ENCODE peak calls at places on chromosomes 13 and 19, in six cellular contexts. F, W, X, T, L and N are unnamed samples.

GRCh38 chr19:3516675-3517207 is 10.6 kb downstream of the FZR1 start:
- DNase-seq in F (peak; percentile 56), W (no peak), X (no peak), T (peak; percentile 17), L (no peak), N (no peak)

GRCh38 chr13:80131204-80131603 is 209.7 kb downstream of the SPRY2 start:
- DNase-seq in F (peak; percentile 56), W (peak; percentile 68), X (no peak), T (no peak), L (no peak), N (peak; percentile 46)

GRCh38 chr19:29962777-29963176 is 20.7 kb downstream of the URI1 start:
- DNase-seq in F (no peak), W (no peak), X (no peak), T (no peak), L (no peak), N (no peak)

GRCh38 chr13:87444135-87444534 is 227.0 kb upstream of the SLITRK5 start:
- DNase-seq in F (no peak), W (no peak), X (no peak), T (no peak), L (no peak), N (no peak)

GRCh38 chr19:15091918-15092753 is 10.1 kb downstream of the OR1I1 start:
- DNase-seq in F (peak; percentile 50), W (peak; percentile 72), X (peak; percentile 66), T (no peak), L (peak; percentile 53), N (peak; percentile 71)

GRCh38 chr13:106522112-106522511 is 13.3 kb downstream of the EFNB2 start:
- DNase-seq in F (no peak), W (no peak), X (no peak), T (no peak), L (no peak), N (no peak)

GRCh38 chr13:99028890-99029289 is 51.0 kb upstream of the DOCK9 start:
- DNase-seq in F (no peak), W (peak; percentile 12), X (no peak), T (no peak), L (peak; percentile 25), N (no peak)

GRCh38 chr19:50803633-50804419 is 13.6 kb downstream of the ACP4 start:
- DNase-seq in F (peak; percentile 79), W (no peak), X (no peak), T (no peak), L (peak; percentile 83), N (no peak)

GRCh38 chr19:30163663-30164062 is 208.5 kb upstream of the ZNF536 start:
- DNase-seq in F (no peak), W (no peak), X (no peak), T (no peak), L (no peak), N (no peak)

GRCh38 chr13:83549671-83550070 is 332.6 kb downstream of the SLITRK1 start:
- DNase-seq in F (no peak), W (no peak), X (no peak), T (no peak), L (no peak), N (no peak)

GRCh38 chr19:50695251-50696064 is 24.1 kb downstream of the SHANK1 start:
- DNase-seq in F (peak; percentile 97), W (peak; percentile 29), X (no peak), T (no peak), L (peak; percentile 87), N (no peak)

GRCh38 chr19:50224986-50225747 is 21.7 kb downstream of the MYH14 start:
- DNase-seq in F (no peak), W (no peak), X (no peak), T (no peak), L (no peak), N (no peak)

DNA sequence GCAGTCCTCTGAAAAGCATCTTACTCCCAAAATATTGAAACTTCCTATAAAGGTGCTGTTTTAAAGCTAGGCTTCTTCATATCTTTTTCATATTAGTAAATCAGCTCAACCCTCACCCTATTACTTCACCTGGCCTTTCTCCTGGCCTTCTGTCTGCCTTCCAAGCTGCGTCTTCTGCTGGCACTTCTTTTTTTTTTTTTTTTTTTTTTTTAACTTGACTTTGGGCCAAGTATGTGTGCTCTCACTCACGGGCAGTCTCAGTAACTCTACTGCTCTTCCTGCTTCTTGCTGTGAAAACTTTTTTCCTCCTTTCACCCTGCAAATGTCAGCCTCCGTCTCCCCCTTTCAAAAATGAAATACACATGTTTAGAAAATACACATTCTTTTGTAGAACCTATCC is 41.2 kb upstream of the KCTD4 start:
- DNase-seq in F (peak; percentile 10), W (peak; percentile 26), X (no peak), T (no peak), L (no peak), N (peak; percentile 53)
- TF ChIP-seq SMC3 in F (no peak), W (no peak), X (no peak), T (no peak), L (no peak), N (no peak)

GRCh38 chr19:18849838-18850400 is 18.2 kb downstream of the UPF1 start:
- DNase-seq in F (no peak), W (no peak), X (no peak), T (no peak), L (no peak), N (no peak)
- TF ChIP-seq SMC3 in F (no peak), W (no peak), X (no peak), T (no peak), L (no peak), N (no peak)

DNA sequence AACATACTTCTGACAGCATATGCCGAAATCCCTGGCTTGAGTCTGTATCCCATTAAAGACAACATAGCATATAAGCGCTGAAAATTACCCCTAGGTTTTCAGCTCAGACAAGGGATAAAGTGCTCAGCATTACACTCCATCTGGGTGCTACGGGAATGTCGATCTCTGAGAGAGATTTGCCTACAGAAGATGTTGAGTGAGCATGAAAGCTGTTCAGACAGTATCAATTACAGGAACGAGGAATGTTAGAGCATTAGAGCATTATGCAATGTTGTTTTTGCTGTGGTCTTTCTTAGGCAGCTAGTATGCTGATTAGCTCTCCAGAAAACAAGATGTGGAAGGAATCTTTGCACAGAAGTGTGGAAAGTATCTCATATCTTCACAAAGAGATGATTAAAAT is 484.5 kb downstream of the LIG4 start:
- DNase-seq in F (no peak), W (no peak), X (no peak), T (no peak), L (no peak), N (peak; percentile 67)
- TF ChIP-seq SMC3 in F (no peak), W (no peak), X (no peak), T (no peak), L (no peak), N (no peak)

GRCh38 chr13:42485272-42485671 is 88.7 kb upstream of the TNFSF11 start:
- DNase-seq in F (no peak), W (no peak), X (no peak), T (no peak), L (no peak), N (no peak)

GRCh38 chr13:42478531-42479156 is 95.3 kb upstream of the TNFSF11 start:
- DNase-seq in F (peak; percentile 11), W (peak; percentile 30), X (no peak), T (no peak), L (no peak), N (peak; percentile 7)

GRCh38 chr13:42487221-42487620 is 86.7 kb upstream of the TNFSF11 start:
- DNase-seq in F (no peak), W (no peak), X (no peak), T (no peak), L (no peak), N (peak; percentile 21)

GRCh38 chr13:42486711-42487198 is 87.2 kb upstream of the TNFSF11 start:
- DNase-seq in F (no peak), W (peak; percentile 17), X (no peak), T (no peak), L (no peak), N (peak; percentile 71)

GRCh38 chr13:42484396-42484795 is 89.6 kb upstream of the TNFSF11 start:
- DNase-seq in F (no peak), W (no peak), X (no peak), T (no peak), L (no peak), N (no peak)
- TF ChIP-seq SMC3 in F (no peak), W (no peak), X (no peak), T (no peak), L (no peak), N (no peak)

GRCh38 chr13:36297259-36297599 is 385 bp downstream of the CCDC169 start:
- DNase-seq in F (no peak), W (peak; percentile 24), X (no peak), T (no peak), L (peak; percentile 21), N (peak; percentile 25)
- TF ChIP-seq SMC3 in F (no peak), W (no peak), X (no peak), T (no peak), L (no peak), N (no peak)

GRCh38 chr13:110251227-110251791 is 55.6 kb downstream of the COL4A1 start:
- DNase-seq in F (no peak), W (no peak), X (no peak), T (no peak), L (no peak), N (no peak)

GRCh38 chr13:110254151-110254679 is 52.7 kb downstream of the COL4A1 start:
- DNase-seq in F (no peak), W (no peak), X (no peak), T (no peak), L (no peak), N (peak; percentile 46)

GRCh38 chr13:110256126-110256905 is 50.6 kb downstream of the COL4A1 start:
- DNase-seq in F (no peak), W (no peak), X (no peak), T (no peak), L (no peak), N (no peak)

GRCh38 chr13:110257408-110257807 is 49.5 kb downstream of the COL4A1 start:
- DNase-seq in F (no peak), W (no peak), X (no peak), T (no peak), L (no peak), N (no peak)

GRCh38 chr13:110254751-110255553 is 52.0 kb downstream of the COL4A1 start:
- DNase-seq in F (no peak), W (no peak), X (no peak), T (no peak), L (no peak), N (peak; percentile 50)
- TF ChIP-seq SMC3 in F (no peak), W (no peak), X (no peak), T (no peak), L (no peak), N (no peak)